ENCODE peak calls at places on chromosomes 5 and 9, in four cellular contexts. One of them, this sample, is unnamed.
A peak's percentile ranks its signal among the peaks of the same experiment; 100 is the strongest.

GRCh38 chr5:90408571-90409317 is 812 bp downstream of the CETN3 start:
- DNase-seq in IMR-90: no peak
- DNase-seq in heart right ventricle: no peak
- DNase-seq in thyroid gland: no peak
- DNase-seq in this sample: peak; percentile 5

GRCh38 chr5:17182966-17183365 is 34.5 kb upstream of the BASP1 start:
- DNase-seq in IMR-90: peak; percentile 78
- DNase-seq in heart right ventricle: no peak
- DNase-seq in thyroid gland: no peak
- DNase-seq in this sample: no peak

GRCh38 chr9:17531642-17532254 is 47.1 kb upstream of the SH3GL2 start:
- DNase-seq in IMR-90: peak; percentile 60
- DNase-seq in heart right ventricle: no peak
- DNase-seq in thyroid gland: peak; percentile 44
- DNase-seq in this sample: peak; percentile 79

GRCh38 chr5:119315516-119315949 is 40.3 kb upstream of the TNFAIP8 start:
- DNase-seq in IMR-90: no peak
- DNase-seq in heart right ventricle: no peak
- DNase-seq in thyroid gland: peak; percentile 45
- DNase-seq in this sample: peak; percentile 71

GRCh38 chr5:15598294-15598902 is 98.4 kb downstream of the FBXL7 start:
- DNase-seq in IMR-90: no peak
- DNase-seq in heart right ventricle: no peak
- DNase-seq in thyroid gland: no peak
- DNase-seq in this sample: peak; percentile 47

GRCh38 chr5:87383216-87383615 is 29.5 kb downstream of the CCNH start:
- DNase-seq in IMR-90: peak; percentile 82
- DNase-seq in heart right ventricle: no peak
- DNase-seq in thyroid gland: no peak
- DNase-seq in this sample: peak; percentile 33

GRCh38 chr5:135243194-135244191 is 155.5 kb downstream of the MACROH2A1 start:
- DNase-seq in IMR-90: no peak
- DNase-seq in heart right ventricle: peak; percentile 50
- DNase-seq in thyroid gland: no peak
- DNase-seq in this sample: no peak

GRCh38 chr5:96683392-96683791 is 21.2 kb downstream of the CAST start:
- DNase-seq in IMR-90: no peak
- DNase-seq in heart right ventricle: no peak
- DNase-seq in thyroid gland: no peak
- DNase-seq in this sample: peak; percentile 40

GRCh38 chr5:126949475-126949874 is 80.9 kb downstream of the MARCHF3 start:
- DNase-seq in IMR-90: no peak
- DNase-seq in heart right ventricle: no peak
- DNase-seq in thyroid gland: no peak
- DNase-seq in this sample: no peak

GRCh38 chr5:147822686-147823491 is 8.6 kb downstream of the SPINK1 start:
- DNase-seq in IMR-90: peak; percentile 61
- DNase-seq in heart right ventricle: no peak
- DNase-seq in thyroid gland: peak; percentile 32
- DNase-seq in this sample: peak; percentile 88

GRCh38 chr5:78823196-78823595 is 161.9 kb downstream of the ARSB start:
- DNase-seq in IMR-90: no peak
- DNase-seq in heart right ventricle: no peak
- DNase-seq in thyroid gland: no peak
- DNase-seq in this sample: no peak

GRCh38 chr5:120615967-120616645 is 152.0 kb downstream of the PRR16 start:
- DNase-seq in IMR-90: peak; percentile 93
- DNase-seq in heart right ventricle: no peak
- DNase-seq in thyroid gland: no peak
- DNase-seq in this sample: peak; percentile 94

GRCh38 chr9:12640021-12640587 is 53.1 kb upstream of the TYRP1 start:
- DNase-seq in IMR-90: peak; percentile 43
- DNase-seq in heart right ventricle: no peak
- DNase-seq in thyroid gland: no peak
- DNase-seq in this sample: peak; percentile 87

GRCh38 chr9:12643686-12644085 is 49.5 kb upstream of the TYRP1 start:
- DNase-seq in IMR-90: no peak
- DNase-seq in heart right ventricle: no peak
- DNase-seq in thyroid gland: no peak
- DNase-seq in this sample: peak; percentile 23

DNA sequence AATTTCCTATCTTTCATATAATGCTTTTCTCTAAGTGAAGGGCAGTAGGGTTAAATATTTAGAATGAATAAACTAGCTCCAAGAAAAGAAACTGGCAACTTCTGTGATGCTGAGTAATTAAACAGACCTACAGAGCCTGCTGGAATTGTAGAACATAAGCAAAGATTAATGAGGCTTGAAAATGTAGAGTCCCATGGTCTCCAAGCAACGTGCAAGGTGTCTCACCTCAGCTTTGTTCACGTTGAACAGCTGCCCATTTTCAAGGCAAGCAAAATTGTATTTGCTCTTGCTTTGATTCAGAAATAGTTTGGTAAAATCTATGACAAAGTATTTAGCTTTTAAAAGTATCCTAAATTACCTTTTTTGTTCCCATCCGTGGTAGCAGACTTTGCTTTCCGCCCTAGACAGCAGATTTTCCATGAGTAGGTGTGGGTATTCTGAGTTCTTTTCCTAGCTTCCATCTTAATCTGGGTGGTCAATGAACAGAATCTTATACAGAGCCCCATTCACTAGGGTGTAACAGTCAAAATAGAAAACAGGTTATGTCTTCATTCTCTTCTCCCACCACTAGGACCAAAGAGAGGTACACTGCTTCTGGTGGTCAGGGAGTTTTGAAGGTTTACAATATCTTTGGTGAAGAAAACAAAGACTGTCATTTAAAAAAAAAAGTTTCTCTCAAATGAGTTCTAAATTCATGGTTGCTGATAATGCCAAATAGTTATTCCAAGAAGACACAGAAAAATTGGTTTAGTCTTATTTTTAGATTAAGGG is 52.1 kb upstream of the TYRP1 start:
- DNase-seq in IMR-90: no peak
- DNase-seq in heart right ventricle: no peak
- DNase-seq in thyroid gland: no peak
- DNase-seq in this sample: no peak
- TF ChIP-seq CTCF in IMR-90: no peak
- TF ChIP-seq CTCF in heart right ventricle: no peak
- TF ChIP-seq CTCF in thyroid gland: no peak
- TF ChIP-seq CTCF in this sample: peak; percentile 1

GRCh38 chr5:132225165-132226032 is 2.3 kb downstream of the P4HA2 start:
- DNase-seq in IMR-90: peak; percentile 79
- DNase-seq in heart right ventricle: peak; percentile 53
- DNase-seq in thyroid gland: peak; percentile 66
- DNase-seq in this sample: peak; percentile 61
- H3K4me3 ChIP-seq in IMR-90: no peak overlapping the region
- H3K4me3 ChIP-seq in heart right ventricle: peak overlapping the region; percentile 72
- H3K4me3 ChIP-seq in thyroid gland: no peak overlapping the region
- H3K4me3 ChIP-seq in this sample: peak overlapping the region; percentile 25

DNA sequence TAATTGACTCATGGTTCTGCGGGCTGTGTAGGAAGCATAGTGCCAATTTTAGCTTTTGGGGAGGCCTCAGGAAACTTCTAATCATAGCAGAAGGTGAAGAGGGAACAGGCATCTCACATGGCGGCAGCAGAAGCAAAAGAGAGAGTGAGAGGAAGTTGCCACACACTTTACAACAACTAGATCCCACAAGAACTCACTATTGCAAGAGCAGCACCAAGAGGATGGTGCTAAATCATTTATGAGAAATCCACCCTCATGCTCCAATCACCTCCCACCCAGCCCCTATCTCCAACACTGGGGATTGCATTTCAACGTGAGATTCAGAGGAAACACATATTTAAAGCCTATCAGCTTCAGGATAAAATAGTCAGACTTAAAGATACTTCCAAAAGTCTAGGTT is 36.1 kb upstream of the LPAR1 start:
- DNase-seq in IMR-90: no peak
- DNase-seq in heart right ventricle: no peak
- DNase-seq in thyroid gland: no peak
- DNase-seq in this sample: peak; percentile 37
- TF ChIP-seq CTCF in IMR-90: no peak
- TF ChIP-seq CTCF in heart right ventricle: no peak
- TF ChIP-seq CTCF in thyroid gland: no peak
- TF ChIP-seq CTCF in this sample: peak; percentile 22

DNA sequence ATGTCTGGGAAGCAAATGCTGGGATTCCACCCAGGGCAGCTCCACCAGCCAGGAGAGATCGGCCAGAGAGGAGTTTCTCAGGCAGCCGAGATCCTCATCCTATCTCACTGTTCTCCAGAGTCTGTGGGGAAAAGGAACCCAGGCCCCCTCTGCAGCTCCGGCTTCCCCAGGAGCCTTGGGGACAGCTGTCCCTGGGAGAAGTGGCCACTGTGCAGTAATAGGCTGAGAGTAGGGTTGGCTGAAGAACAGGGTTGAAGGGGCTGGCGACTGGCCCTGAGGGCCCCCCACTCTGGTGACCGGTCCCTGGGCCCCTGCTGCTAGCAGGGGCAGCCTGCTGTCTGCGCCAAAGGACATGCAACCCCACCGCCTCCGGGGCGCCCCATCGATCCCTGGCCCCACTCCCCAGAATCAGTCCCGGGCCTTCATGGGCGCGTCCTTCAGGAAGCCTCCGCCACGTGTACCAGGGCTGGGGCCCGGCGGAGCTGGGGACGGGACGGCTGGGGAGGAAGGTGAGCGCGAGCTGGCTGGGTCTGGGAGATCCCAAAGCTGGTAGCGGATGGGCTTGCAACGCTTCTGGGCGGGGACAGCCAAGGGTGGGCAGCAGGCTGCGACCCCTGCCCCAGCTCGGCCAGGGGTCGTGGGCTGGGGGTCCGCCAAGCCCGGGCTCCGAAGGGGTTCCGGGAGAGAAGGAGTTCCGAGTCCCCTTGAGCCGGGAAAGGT is 44.0 kb upstream of the STXBP1 start:
- DNase-seq in IMR-90: no peak
- DNase-seq in heart right ventricle: peak; percentile 42
- DNase-seq in thyroid gland: no peak
- DNase-seq in this sample: no peak
- H3K4me3 ChIP-seq in IMR-90: peak overlapping the region; percentile 92
- H3K4me3 ChIP-seq in heart right ventricle: peak overlapping the region; percentile 90
- H3K4me3 ChIP-seq in thyroid gland: peak overlapping the region; percentile 29
- H3K4me3 ChIP-seq in this sample: peak overlapping the region; percentile 88

DNA sequence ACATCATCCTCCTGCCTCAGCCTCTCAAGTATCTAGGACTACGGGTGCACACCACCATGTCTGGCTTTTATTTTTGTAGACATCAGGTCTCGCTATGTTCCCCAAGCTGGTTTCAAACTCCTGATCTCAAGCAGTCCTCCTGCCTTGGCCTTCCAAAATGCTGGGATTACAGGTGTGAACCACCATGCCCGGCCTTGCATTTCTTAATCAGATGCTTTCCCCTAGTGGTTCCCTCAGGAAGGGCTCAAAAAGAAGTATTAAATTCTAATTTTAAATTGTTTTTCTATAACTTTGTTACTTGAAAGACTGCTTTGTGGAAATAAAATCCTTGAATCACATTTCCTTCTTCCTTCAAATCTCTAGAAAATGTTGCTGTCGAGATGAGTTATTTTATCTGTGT is 79.5 kb upstream of the ROR2 start:
- DNase-seq in IMR-90: no peak
- DNase-seq in heart right ventricle: no peak
- DNase-seq in thyroid gland: no peak
- DNase-seq in this sample: no peak
- TF ChIP-seq CTCF in IMR-90: peak; percentile 18
- TF ChIP-seq CTCF in heart right ventricle: no peak
- TF ChIP-seq CTCF in thyroid gland: no peak
- TF ChIP-seq CTCF in this sample: peak; percentile 55

GRCh38 chr5:3604501-3604900 is 8.9 kb downstream of the IRX1 start:
- DNase-seq in IMR-90: no peak
- DNase-seq in heart right ventricle: no peak
- DNase-seq in thyroid gland: no peak
- DNase-seq in this sample: no peak

GRCh38 chr5:3601929-3602712 is 6.5 kb downstream of the IRX1 start:
- DNase-seq in IMR-90: no peak
- DNase-seq in heart right ventricle: no peak
- DNase-seq in thyroid gland: no peak
- DNase-seq in this sample: no peak

GRCh38 chr5:3605298-3606010 is 9.8 kb downstream of the IRX1 start:
- DNase-seq in IMR-90: no peak
- DNase-seq in heart right ventricle: no peak
- DNase-seq in thyroid gland: no peak
- DNase-seq in this sample: no peak

GRCh38 chr5:3601060-3601710 is 5.6 kb downstream of the IRX1 start:
- DNase-seq in IMR-90: no peak
- DNase-seq in heart right ventricle: no peak
- DNase-seq in thyroid gland: no peak
- DNase-seq in this sample: no peak

DNA sequence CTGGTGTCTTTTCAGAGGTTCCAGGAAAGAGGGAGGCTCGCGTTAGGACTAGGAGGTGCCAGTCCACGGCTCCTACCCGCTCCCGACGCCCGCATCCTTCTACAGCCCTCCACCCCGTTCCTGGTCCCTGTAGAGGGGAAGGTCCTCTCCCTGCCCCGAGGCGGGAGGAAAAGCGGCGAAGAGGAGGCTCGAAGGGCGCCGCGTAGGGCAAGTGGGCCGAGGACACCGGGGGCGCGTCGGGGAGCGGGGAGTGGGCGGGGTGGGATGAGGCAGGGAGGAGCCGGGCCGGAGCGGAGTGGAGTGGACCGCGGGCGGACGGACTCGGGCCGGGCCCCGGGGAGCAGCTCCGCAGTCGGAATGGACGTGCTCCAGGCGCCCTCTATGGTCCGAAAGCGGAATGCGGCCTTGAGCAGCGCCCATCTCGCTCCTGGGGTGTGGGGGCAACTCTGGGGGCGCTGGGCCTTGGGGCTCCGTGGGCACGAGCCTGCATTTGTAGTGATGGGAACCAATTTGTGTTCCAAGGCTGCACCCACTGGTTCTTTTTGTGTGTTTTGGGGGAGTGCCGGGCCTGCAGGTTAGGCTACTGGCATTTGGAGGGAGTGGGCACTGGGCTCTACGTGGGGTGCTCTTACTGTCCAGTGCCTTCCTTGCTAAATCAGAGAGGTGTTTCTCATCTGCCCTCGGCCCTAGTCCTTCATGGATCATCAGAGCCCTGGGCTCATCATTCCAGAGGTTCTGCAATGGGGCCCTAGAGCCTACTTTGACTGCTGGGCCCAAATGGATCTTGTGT is 7.3 kb downstream of the IRX1 start:
- DNase-seq in IMR-90: no peak
- DNase-seq in heart right ventricle: peak; percentile 52
- DNase-seq in thyroid gland: peak; percentile 42
- DNase-seq in this sample: peak; percentile 7
- H3K4me3 ChIP-seq in IMR-90: no peak overlapping the region
- H3K4me3 ChIP-seq in heart right ventricle: no peak overlapping the region
- H3K4me3 ChIP-seq in thyroid gland: no peak overlapping the region
- H3K4me3 ChIP-seq in this sample: no peak overlapping the region

DNA sequence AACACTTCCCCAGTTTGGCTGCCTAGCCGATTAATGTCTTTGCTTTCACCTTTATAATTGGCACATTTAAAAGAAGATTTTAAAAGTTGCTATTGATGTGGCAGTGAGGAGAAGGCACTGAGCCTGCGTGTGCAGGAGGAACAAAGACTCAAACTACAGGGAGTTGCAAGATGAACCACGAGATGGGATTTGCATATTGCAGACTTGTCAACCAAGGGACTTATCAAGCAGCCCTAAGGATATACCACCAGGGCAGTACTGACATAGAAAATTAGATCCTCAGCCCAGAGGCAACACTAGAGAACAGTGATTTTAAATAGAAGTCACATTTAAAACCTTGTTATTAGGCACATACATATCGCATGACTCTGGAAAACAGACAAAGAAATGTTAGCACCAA is 342.6 kb downstream of the GLIS3 start:
- DNase-seq in IMR-90: no peak
- DNase-seq in heart right ventricle: no peak
- DNase-seq in thyroid gland: no peak
- DNase-seq in this sample: no peak
- TF ChIP-seq CTCF in IMR-90: no peak
- TF ChIP-seq CTCF in heart right ventricle: no peak
- TF ChIP-seq CTCF in thyroid gland: no peak
- TF ChIP-seq CTCF in this sample: no peak